ENCODE peak calls at places on chromosomes 6 and 20, in nine cellular contexts. X is AG08395; K is dermis blood vessel endothelial cell; H is fibroblast of the aortic adventitia; Q is dorsolateral prefrontal cortex; W is EL; A is effector memory CD4-positive, alpha-beta T cell; C is ELR; I is sigmoid colon. O is an unnamed sample.

GRCh38 chr6:163530406-163530805 is 115.9 kb downstream of the QKI start:
- DNase-seq in K (no peak), A (no peak), C (peak; percentile 18), W (peak; percentile 8), Q (no peak), I (no peak), H (no peak), X (no peak), O (no peak)

GRCh38 chr6:16105874-16106273 is 23.0 kb upstream of the MYLIP start:
- DNase-seq in Q (no peak), I (no peak), W (peak; percentile 21), X (no peak), H (peak; percentile 85), A (no peak), C (no peak), K (no peak), O (no peak)

GRCh38 chr20:48682529-48683385 is 145.0 kb downstream of the PREX1 start:
- DNase-seq in Q (peak; percentile 80), X (peak; percentile 94), K (peak; percentile 95), A (no peak), W (peak; percentile 93), I (peak; percentile 89), H (peak; percentile 98), C (peak; percentile 54), O (no peak)

GRCh38 chr20:63652192-63652980 is 838 bp downstream of the STMN3 start:
- DNase-seq in A (peak; percentile 25), C (peak; percentile 54), X (no peak), W (peak; percentile 41), H (peak; percentile 10), K (no peak), Q (no peak), I (no peak), O (peak; percentile 52)

GRCh38 chr6:36118550-36119107 is 11.7 kb upstream of the MAPK13 start:
- DNase-seq in X (no peak), Q (no peak), H (no peak), W (no peak), C (peak; percentile 47), K (peak; percentile 40), I (peak; percentile 68), A (peak; percentile 63), O (no peak)

GRCh38 chr6:157224178-157224956 is 99.0 kb downstream of the TMEM242 start:
- DNase-seq in X (no peak), A (no peak), K (no peak), H (no peak), W (no peak), Q (no peak), I (no peak), C (no peak), O (no peak)

GRCh38 chr6:2047855-2048254 is 197.6 kb downstream of the GMDS start:
- DNase-seq in K (no peak), I (no peak), H (peak; percentile 25), X (no peak), A (no peak), W (no peak), C (no peak), Q (no peak), O (no peak)

GRCh38 chr6:152329640-152330202 is 307.4 kb downstream of the SYNE1 start:
- DNase-seq in W (no peak), C (no peak), K (no peak), I (no peak), H (no peak), X (no peak), Q (no peak), A (no peak), O (no peak)

GRCh38 chr20:49372095-49372734 is 94.4 kb upstream of the ZNFX1 start:
- DNase-seq in X (no peak), C (no peak), I (no peak), A (no peak), Q (no peak), H (no peak), W (peak; percentile 29), K (no peak), O (no peak)

O was measured in T-helper 1 cell.